ENCODE peak calls at places on chromosomes 12 and 14, in eight cellular contexts. F, V, G, I, P, C, K and L are unnamed samples. For H3K4me1, the result is how much of the 10 kb centered on the place peaks cover.

GRCh38 chr12:68792952-68793351 is 15.0 kb upstream of the MDM2 start:
- DNase-seq in F (peak), V (no peak), G (peak), I (no peak), P (no peak), C (peak), K (peak), L (peak)

GRCh38 chr12:95200128-95200973 is 16.9 kb downstream of the FGD6 start:
- DNase-seq in F (no peak), V (no peak), G (no peak), I (no peak), P (no peak), C (no peak), K (no peak), L (no peak)

GRCh38 chr12:112762753-112763152 is 28.8 kb upstream of the RPH3A start:
- DNase-seq in F (no peak), V (no peak), G (no peak), I (no peak), P (no peak), C (no peak), K (no peak), L (peak)

GRCh38 chr12:16012086-16012485 is 101.0 kb downstream of the DERA start:
- DNase-seq in F (no peak), V (peak), G (no peak), I (peak), P (no peak), C (peak), K (peak), L (no peak)

GRCh38 chr12:131511803-131512564 is 198.9 kb upstream of the SFSWAP start:
- DNase-seq in F (no peak), V (no peak), G (no peak), I (no peak), P (no peak), C (no peak), K (no peak), L (peak)

GRCh38 chr12:126760109-126760508 is 1506.9 kb upstream of the TMEM132C start:
- DNase-seq in F (no peak), V (no peak), G (no peak), I (no peak), P (no peak), C (no peak), K (no peak), L (no peak)

GRCh38 chr12:11228268-11228879 is 41.1 kb downstream of the PRB3 start:
- DNase-seq in F (peak), V (peak), G (peak), I (no peak), P (peak), C (peak), K (peak), L (peak)

GRCh38 chr12:4044101-4044500 is 170.9 kb upstream of the PARP11 start:
- DNase-seq in F (no peak), V (no peak), G (no peak), I (no peak), P (no peak), C (no peak), K (no peak), L (no peak)

GRCh38 chr14:23931705-23932314 is 21.8 kb upstream of the DHRS4 start:
- DNase-seq in F (no peak), V (no peak), G (no peak), I (no peak), P (no peak), C (no peak), K (no peak), L (no peak)

GRCh38 chr14:68473794-68474193 is 319.1 kb downstream of the ZFP36L1 start:
- DNase-seq in F (no peak), V (no peak), G (no peak), I (no peak), P (no peak), C (peak), K (no peak), L (no peak)

GRCh38 chr12:94178886-94179285 is 30.5 kb downstream of the PLXNC1 start:
- DNase-seq in F (no peak), V (no peak), G (no peak), I (no peak), P (no peak), C (no peak), K (no peak), L (no peak)

GRCh38 chr12:52327086-52327829 is 6.1 kb upstream of the KRT83 start:
- DNase-seq in F (peak), V (peak), G (peak), I (peak), P (peak), C (peak), K (peak), L (peak)

GRCh38 chr14:54083549-54084239 is 127.1 kb upstream of the BMP4 start:
- DNase-seq in F (no peak), V (no peak), G (no peak), I (no peak), P (no peak), C (no peak), K (no peak), L (no peak)

GRCh38 chr12:57091633-57092528 is 3.0 kb downstream of the NAB2 start:
- DNase-seq in F (peak), V (no peak), G (no peak), I (no peak), P (no peak), C (no peak), K (no peak), L (no peak)

GRCh38 chr12:57092529-57092862 is 3.6 kb downstream of the NAB2 start:
- DNase-seq in F (peak), V (no peak), G (no peak), I (no peak), P (no peak), C (no peak), K (no peak), L (no peak)

GRCh38 chr12:57092876-57093411 is 4.0 kb downstream of the NAB2 start:
- DNase-seq in F (no peak), V (peak), G (no peak), I (no peak), P (no peak), C (no peak), K (no peak), L (no peak)

GRCh38 chr12:57094194-57095160 is 5.6 kb downstream of the NAB2 start:
- DNase-seq in F (peak), V (peak), G (no peak), I (no peak), P (no peak), C (no peak), K (no peak), L (no peak)

DNA sequence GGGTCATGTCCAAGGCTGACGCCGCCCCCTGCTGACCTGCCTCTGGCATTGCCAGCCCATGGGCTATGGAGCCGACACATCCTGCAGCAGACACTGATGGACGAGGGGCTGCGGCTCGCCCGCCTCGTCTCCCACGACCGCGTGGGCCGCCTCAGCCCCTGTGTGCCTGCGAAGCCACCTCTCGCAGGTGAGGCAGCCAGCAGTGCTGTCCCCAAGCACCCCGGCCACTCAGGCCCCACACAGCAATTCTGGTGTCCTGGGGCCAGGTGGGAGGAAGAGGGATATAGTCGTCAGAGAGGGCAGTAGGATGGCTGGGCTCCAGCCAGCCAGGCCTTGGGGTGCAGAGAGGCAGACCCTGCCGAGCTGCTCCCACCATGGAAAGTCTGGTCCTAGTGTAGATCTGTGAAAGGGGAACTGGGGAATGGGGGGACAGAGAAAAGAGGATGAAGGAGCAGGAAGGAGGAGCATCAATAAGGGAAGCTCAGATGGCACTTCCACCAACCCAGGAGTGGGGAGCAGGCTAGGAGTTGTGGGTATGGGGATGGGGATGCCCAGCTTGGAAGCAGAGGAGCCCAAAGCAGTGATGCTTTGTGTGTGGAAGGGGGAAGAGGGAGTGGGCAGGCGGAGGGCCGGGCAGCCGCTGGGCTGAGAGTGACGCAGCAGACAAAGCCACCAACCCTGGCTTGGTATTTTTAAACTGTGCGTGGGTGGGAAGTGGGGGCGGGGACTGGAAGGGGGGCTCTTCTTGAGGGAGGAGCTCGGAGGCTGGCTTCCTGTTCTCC is 4.7 kb downstream of the NAB2 start:
- DNase-seq in F (peak), V (peak), G (peak), I (peak), P (peak), C (peak), K (peak), L (peak)
- H3K4me3 ChIP-seq in F (no peak), V (no peak), G (no peak), I (no peak), P (no peak), C (peak), K (peak), L (peak)

GRCh38 chr14:100083706-100084105 is 18.5 kb downstream of the EVL start:
- DNase-seq in F (no peak), V (no peak), G (no peak), I (no peak), P (no peak), C (no peak), K (peak), L (no peak)
- H3K4me1 ChIP-seq in F (under half), V (under half), G (under half), I (under half), P (under half), C (under half), K (under half), L (under half)

GRCh38 chr12:113792450-113792849 is 173.7 kb downstream of the RBM19 start:
- DNase-seq in F (no peak), V (no peak), G (no peak), I (no peak), P (no peak), C (no peak), K (no peak), L (no peak)
- TF ChIP-seq CTCF in F (no peak), V (no peak), G (no peak), I (no peak), P (no peak), C (no peak), K (no peak), L (no peak)

GRCh38 chr12:62581288-62582064 is 114.8 kb downstream of the MON2 start:
- DNase-seq in F (peak), V (no peak), G (no peak), I (no peak), P (peak), C (peak), K (peak), L (no peak)
- H3K4me3 ChIP-seq in F (no peak), V (no peak), G (no peak), I (no peak), P (no peak), C (no peak), K (no peak), L (no peak)